ENCODE peak calls at places on chromosome 1, in ten cellular contexts. J is lower lobe of right lung, V is stomach, K is GM10248, O is kidney epithelial cell, B is GM20000, N is choroid plexus epithelial cell, H is fibroblast of pulmonary artery, U is ovary, G is left lung. L is an unnamed sample.

GRCh38 chr1:205834751-205835150 is 15.2 kb downstream of the PM20D1 start:
- DNase-seq in J (no peak), V (no peak), K (no peak), O (no peak), B (no peak), N (no peak), H (no peak), U (no peak), G (no peak), L (no peak)

GRCh38 chr1:208533746-208534603 is 289.8 kb upstream of the PLXNA2 start:
- DNase-seq in J (no peak), V (no peak), K (no peak), O (no peak), B (no peak), N (no peak), H (no peak), U (no peak), G (no peak), L (no peak)

GRCh38 chr1:212684076-212684475 is 15.6 kb downstream of the BATF3 start:
- DNase-seq in J (no peak), V (no peak), K (no peak), O (no peak), B (no peak), N (no peak), H (no peak), U (no peak), G (no peak), L (no peak)

GRCh38 chr1:67755619-67756018 is 70.6 kb downstream of the GADD45A start:
- DNase-seq in J (no peak), V (no peak), K (no peak), O (no peak), B (no peak), N (no peak), H (no peak), U (no peak), G (no peak), L (no peak)

GRCh38 chr1:46467183-46467504 is 22.5 kb upstream of the DMBX1 start:
- DNase-seq in J (no peak), V (no peak), K (no peak), O (no peak), B (no peak), N (no peak), H (no peak), U (no peak), G (no peak), L (no peak)

GRCh38 chr1:61237659-61238370 is 155.5 kb downstream of the NFIA start:
- DNase-seq in J (no peak), V (no peak), K (no peak), O (no peak), B (no peak), N (no peak), H (no peak), U (no peak), G (no peak), L (no peak)

GRCh38 chr1:216688127-216688657 is 35.0 kb downstream of the ESRRG start:
- DNase-seq in J (no peak), V (no peak), K (no peak), O (no peak), B (no peak), N (no peak), H (no peak), U (no peak), G (no peak), L (no peak)

GRCh38 chr1:67815303-67816095 is 17.8 kb downstream of the GNG12 start:
- DNase-seq in J (no peak), V (peak), K (no peak), O (no peak), B (no peak), N (no peak), H (no peak), U (no peak), G (no peak), L (no peak)

GRCh38 chr1:111620412-111620971 is 903 bp downstream of the RAP1A start:
- DNase-seq in J (no peak), V (no peak), K (no peak), O (no peak), B (peak), N (peak), H (no peak), U (no peak), G (no peak), L (no peak)

GRCh38 chr1:231684333-231685244 is 58.0 kb downstream of the DISC1 start:
- DNase-seq in J (no peak), V (peak), K (no peak), O (no peak), B (no peak), N (no peak), H (no peak), U (no peak), G (no peak), L (no peak)

GRCh38 chr1:112528076-112528475 is 19.3 kb downstream of the WNT2B start:
- DNase-seq in J (no peak), V (no peak), K (no peak), O (no peak), B (no peak), N (peak), H (no peak), U (no peak), G (no peak), L (no peak)

GRCh38 chr1:17192394-17193221 is 12.3 kb upstream of the PADI1 start:
- DNase-seq in J (no peak), V (no peak), K (no peak), O (no peak), B (no peak), N (peak), H (peak), U (no peak), G (no peak), L (no peak)

GRCh38 chr1:175823401-175823800 is 80.0 kb upstream of the TNR start:
- DNase-seq in J (no peak), V (no peak), K (no peak), O (no peak), B (no peak), N (no peak), H (no peak), U (no peak), G (no peak), L (no peak)

GRCh38 chr1:232011961-232012360 is 385.4 kb downstream of the DISC1 start:
- DNase-seq in J (no peak), V (no peak), K (no peak), O (no peak), B (no peak), N (no peak), H (peak), U (no peak), G (no peak), L (no peak)

GRCh38 chr1:33424610-33425009 is 6.3 kb downstream of the PHC2 start:
- DNase-seq in J (no peak), V (no peak), K (no peak), O (no peak), B (no peak), N (peak), H (no peak), U (no peak), G (no peak), L (no peak)

GRCh38 chr1:82695443-82695842 is 894.7 kb downstream of the ADGRL2 start:
- DNase-seq in J (no peak), V (no peak), K (no peak), O (no peak), B (no peak), N (peak), H (peak), U (no peak), G (no peak), L (no peak)

GRCh38 chr1:39657923-39658485 is 13.9 kb downstream of the NT5C1A start:
- DNase-seq in J (peak), V (peak), K (peak), O (no peak), B (peak), N (peak), H (peak), U (peak), G (peak), L (peak)

GRCh38 chr1:77175230-77175844 is 43.9 kb downstream of the PIGK start:
- DNase-seq in J (no peak), V (no peak), K (no peak), O (no peak), B (no peak), N (peak), H (peak), U (no peak), G (no peak), L (no peak)

GRCh38 chr1:45266151-45266801 is 59.9 kb upstream of the ZSWIM5 start:
- DNase-seq in J (no peak), V (peak), K (no peak), O (peak), B (no peak), N (peak), H (peak), U (peak), G (no peak), L (no peak)

GRCh38 chr1:232183266-232183800 is 446.6 kb downstream of the SIPA1L2 start:
- DNase-seq in J (no peak), V (no peak), K (no peak), O (no peak), B (no peak), N (no peak), H (no peak), U (no peak), G (no peak), L (no peak)

GRCh38 chr1:109739738-109740614 is 862 bp downstream of the GSTM3 start:
- DNase-seq in J (peak), V (peak), K (peak), O (no peak), B (peak), N (peak), H (peak), U (peak), G (peak), L (peak)

GRCh38 chr1:242524571-242525359 is at the start of gene PLD5:
- DNase-seq in J (no peak), V (no peak), K (no peak), O (no peak), B (peak), N (no peak), H (no peak), U (peak), G (peak), L (no peak)

GRCh38 chr1:10737651-10738050 is 58.8 kb downstream of the CASZ1 start:
- DNase-seq in J (no peak), V (no peak), K (no peak), O (no peak), B (no peak), N (no peak), H (no peak), U (no peak), G (no peak), L (no peak)

GRCh38 chr1:154219511-154219910 is 1.2 kb upstream of the UBAP2L start:
- DNase-seq in J (no peak), V (no peak), K (no peak), O (no peak), B (no peak), N (peak), H (no peak), U (no peak), G (no peak), L (no peak)

GRCh38 chr1:224700915-224701531 is 84.9 kb downstream of the CNIH3 start:
- DNase-seq in J (no peak), V (no peak), K (peak), O (no peak), B (peak), N (peak), H (peak), U (no peak), G (no peak), L (peak)

GRCh38 chr1:28129150-28129549 is 40.7 kb upstream of the EYA3 start:
- DNase-seq in J (no peak), V (no peak), K (no peak), O (peak), B (no peak), N (peak), H (peak), U (no peak), G (no peak), L (no peak)

GRCh38 chr1:20301463-20302092 is 10.9 kb downstream of the VWA5B1 start:
- DNase-seq in J (no peak), V (no peak), K (no peak), O (no peak), B (no peak), N (no peak), H (no peak), U (no peak), G (no peak), L (no peak)
- TF ChIP-seq CTCF in J (no peak), V (no peak), K (no peak), O (no peak), B (no peak), N (no peak), H (no peak), U (no peak), G (no peak), L (no peak)

GRCh38 chr1:181674617-181675016 is 191.3 kb downstream of the CACNA1E start:
- DNase-seq in J (no peak), V (no peak), K (no peak), O (no peak), B (no peak), N (no peak), H (no peak), U (no peak), G (no peak), L (no peak)

GRCh38 chr1:181675625-181676024 is 192.3 kb downstream of the CACNA1E start:
- DNase-seq in J (no peak), V (no peak), K (no peak), O (no peak), B (no peak), N (no peak), H (no peak), U (no peak), G (no peak), L (no peak)

GRCh38 chr1:181680332-181680731 is 197.0 kb downstream of the CACNA1E start:
- DNase-seq in J (no peak), V (no peak), K (no peak), O (no peak), B (no peak), N (no peak), H (no peak), U (no peak), G (no peak), L (no peak)

GRCh38 chr1:181675091-181675490 is 191.8 kb downstream of the CACNA1E start:
- DNase-seq in J (no peak), V (no peak), K (no peak), O (no peak), B (no peak), N (no peak), H (no peak), U (no peak), G (no peak), L (no peak)

DNA sequence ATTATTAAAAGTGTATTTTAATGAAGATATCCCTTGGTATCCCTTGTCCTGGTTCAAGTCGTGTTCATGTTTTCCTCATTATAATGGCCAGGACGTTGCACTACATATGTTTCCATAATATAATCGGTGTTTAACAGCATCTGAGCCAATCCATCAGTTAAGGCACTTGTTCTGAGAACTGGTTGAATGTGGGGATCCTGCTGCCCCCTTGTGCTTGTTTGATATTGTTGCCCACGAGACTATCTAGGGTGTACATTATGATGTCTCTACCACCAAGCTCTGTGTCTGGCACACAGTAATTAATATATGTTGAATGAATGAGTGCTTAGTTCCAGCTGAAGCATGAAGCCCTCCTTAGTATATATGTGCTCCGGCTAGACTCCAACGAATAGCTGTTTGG is 193.0 kb downstream of the CACNA1E start:
- DNase-seq in J (no peak), V (peak), K (peak), O (no peak), B (peak), N (peak), H (no peak), U (no peak), G (no peak), L (peak)
- TF ChIP-seq CTCF in J (peak), V (no peak), K (peak), O (peak), B (peak), N (no peak), H (no peak), U (no peak), G (no peak), L (peak)

DNA sequence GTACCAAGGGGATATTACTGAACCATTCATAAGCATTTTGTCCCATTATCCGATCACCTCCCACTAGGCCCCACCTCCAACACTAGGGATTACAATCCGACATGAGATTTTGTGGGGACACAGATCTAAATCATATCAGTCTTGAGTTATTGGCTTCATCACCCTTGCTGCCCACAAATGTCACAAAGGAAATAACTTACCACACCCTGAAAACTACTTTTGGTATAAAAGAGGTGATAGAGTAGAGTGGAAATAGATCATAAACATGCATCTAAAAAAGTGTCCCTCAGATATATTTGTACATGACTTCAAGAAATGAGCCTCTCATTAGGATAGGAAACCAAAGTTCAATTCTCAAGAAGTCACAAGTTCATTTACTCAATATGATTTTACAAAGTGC is 22.6 kb upstream of the FCRL3 start:
- DNase-seq in J (no peak), V (no peak), K (no peak), O (no peak), B (no peak), N (no peak), H (no peak), U (no peak), G (no peak), L (no peak)
- TF ChIP-seq CTCF in J (no peak), V (no peak), K (no peak), O (no peak), B (no peak), N (no peak), H (no peak), U (no peak), G (no peak), L (no peak)

GRCh38 chr1:228415221-228415620 is 1.4 kb downstream of the TRIM17 start:
- DNase-seq in J (no peak), V (no peak), K (no peak), O (no peak), B (no peak), N (no peak), H (no peak), U (no peak), G (no peak), L (no peak)

GRCh38 chr1:228414511-228415211 is 2.0 kb downstream of the TRIM17 start:
- DNase-seq in J (no peak), V (no peak), K (no peak), O (no peak), B (no peak), N (no peak), H (no peak), U (no peak), G (no peak), L (no peak)

GRCh38 chr1:228416217-228416971 is at the start of gene TRIM17:
- DNase-seq in J (no peak), V (no peak), K (no peak), O (no peak), B (peak), N (peak), H (no peak), U (no peak), G (no peak), L (peak)

GRCh38 chr1:228417061-228417460 is 400 bp upstream of the TRIM17 start:
- DNase-seq in J (no peak), V (no peak), K (no peak), O (no peak), B (no peak), N (no peak), H (no peak), U (no peak), G (no peak), L (no peak)

GRCh38 chr1:228415853-228416216 is 826 bp downstream of the TRIM17 start:
- DNase-seq in J (no peak), V (no peak), K (no peak), O (no peak), B (no peak), N (no peak), H (no peak), U (no peak), G (no peak), L (no peak)
- TF ChIP-seq CTCF in J (no peak), V (no peak), K (no peak), O (no peak), B (no peak), N (no peak), H (no peak), U (no peak), G (no peak), L (no peak)

GRCh38 chr1:219659682-219660081 is 46.8 kb upstream of the ZC3H11B start:
- DNase-seq in J (no peak), V (no peak), K (no peak), O (no peak), B (peak), N (peak), H (peak), U (no peak), G (no peak), L (no peak)

GRCh38 chr1:219659005-219659632 is 46.2 kb upstream of the ZC3H11B start:
- DNase-seq in J (no peak), V (no peak), K (no peak), O (no peak), B (no peak), N (peak), H (peak), U (no peak), G (no peak), L (no peak)

GRCh38 chr1:219661464-219662092 is 48.7 kb upstream of the ZC3H11B start:
- DNase-seq in J (no peak), V (no peak), K (no peak), O (no peak), B (no peak), N (no peak), H (no peak), U (no peak), G (no peak), L (no peak)

GRCh38 chr1:219664310-219665029 is 51.6 kb upstream of the ZC3H11B start:
- DNase-seq in J (no peak), V (no peak), K (no peak), O (no peak), B (no peak), N (no peak), H (no peak), U (no peak), G (no peak), L (no peak)

GRCh38 chr1:219660666-219661463 is 48.0 kb upstream of the ZC3H11B start:
- DNase-seq in J (peak), V (peak), K (peak), O (peak), B (peak), N (peak), H (peak), U (peak), G (peak), L (peak)
- TF ChIP-seq CTCF in J (peak), V (no peak), K (peak), O (peak), B (peak), N (peak), H (peak), U (no peak), G (peak), L (peak)

DNA sequence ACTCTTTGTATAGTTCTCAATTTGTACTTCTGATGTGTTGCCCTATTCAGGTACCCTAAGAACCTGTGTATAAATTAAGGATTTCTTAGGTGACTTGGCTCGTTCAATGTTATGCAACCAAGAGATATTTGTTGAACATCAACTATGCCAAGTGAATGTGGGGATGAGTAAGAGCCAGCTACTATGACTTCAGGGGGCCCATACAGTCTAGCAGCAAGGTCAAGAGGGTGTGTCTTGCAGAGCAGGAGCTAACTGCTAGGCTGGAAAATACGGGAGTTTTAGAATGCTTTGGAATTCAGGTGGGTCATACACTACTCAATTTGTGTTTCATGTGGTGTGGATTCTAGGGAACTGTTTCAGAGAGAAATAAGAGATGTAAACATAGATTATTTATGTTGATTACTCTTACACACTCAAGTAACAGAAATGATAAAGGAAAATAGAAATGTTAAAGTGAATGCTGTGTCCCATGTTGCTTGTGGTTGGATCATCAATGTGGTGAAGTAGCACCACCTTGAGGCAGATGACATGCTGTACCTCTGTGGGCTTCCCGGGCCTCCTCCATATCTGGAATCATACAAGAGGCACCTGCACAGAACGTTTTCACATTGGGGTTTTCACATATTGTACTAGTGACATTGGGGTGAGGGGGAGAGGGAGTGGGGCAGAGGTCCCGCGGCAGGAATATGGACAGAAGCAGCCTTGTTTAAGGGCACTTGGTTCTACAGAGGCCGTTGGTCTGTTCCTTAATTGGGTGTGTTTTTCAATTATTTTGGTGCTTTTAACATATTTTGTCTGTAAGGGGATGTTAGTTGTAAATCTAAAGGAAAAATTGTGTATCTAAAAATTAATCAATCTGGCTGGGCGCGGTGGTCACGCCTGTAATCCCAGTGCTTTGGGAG is 12.4 kb downstream of the ARPC5 start:
- DNase-seq in J (peak), V (peak), K (peak), O (peak), B (peak), N (peak), H (peak), U (peak), G (no peak), L (peak)
- TF ChIP-seq CTCF in J (peak), V (no peak), K (peak), O (peak), B (peak), N (peak), H (peak), U (peak), G (peak), L (peak)

L was measured in GM13977.